ENCODE peak calls at places on chromosomes 2 and 18, in eight cellular contexts. N is SJSA1, I is HepG2, P is mammary epithelial cell, J is IMR-90, U is body of pancreas, M is aorta, H is neural progenitor cell. X is an unnamed sample. For H3K36me3, the result is how much of the 10 kb centered on the place peaks cover.

GRCh38 chr18:45361148-45361851 is 254.0 kb upstream of the SLC14A2 start:
- DNase-seq in N (no peak), I (no peak), P (no peak), J (no peak), U (no peak), M (no peak), H (no peak), X (no peak)

GRCh38 chr18:43789234-43790000 is 512.1 kb upstream of the SYT4 start:
- DNase-seq in N (no peak), I (no peak), P (no peak), J (no peak), U (no peak), M (no peak), H (peak), X (no peak)

GRCh38 chr18:22332590-22332989 is 85.1 kb downstream of the CTAGE1 start:
- DNase-seq in N (no peak), I (peak), P (peak), J (no peak), U (no peak), M (no peak), H (peak), X (no peak)

GRCh38 chr2:166593403-166593802 is 99.4 kb upstream of the SCN7A start:
- DNase-seq in N (peak), I (no peak), P (peak), J (peak), U (no peak), M (no peak), H (no peak), X (peak)

GRCh38 chr2:220315098-220315785 is 687.8 kb downstream of the SLC4A3 start:
- DNase-seq in N (no peak), I (no peak), P (no peak), J (no peak), U (no peak), M (no peak), H (no peak), X (no peak)

GRCh38 chr18:22348521-22349316 is 69.0 kb downstream of the CTAGE1 start:
- DNase-seq in N (peak), I (no peak), P (peak), J (peak), U (peak), M (peak), H (peak), X (peak)

GRCh38 chr2:11552260-11552638 is 18.4 kb downstream of the GREB1 start:
- DNase-seq in N (no peak), I (no peak), P (no peak), J (no peak), U (no peak), M (no peak), H (no peak), X (no peak)

GRCh38 chr2:98394595-98395153 is 48.4 kb downstream of the CNGA3 start:
- DNase-seq in N (no peak), I (no peak), P (no peak), J (peak), U (no peak), M (no peak), H (no peak), X (no peak)

GRCh38 chr2:171788316-171788993 is 101.2 kb downstream of the DYNC1I2 start:
- DNase-seq in N (no peak), I (no peak), P (no peak), J (no peak), U (no peak), M (no peak), H (no peak), X (no peak)

GRCh38 chr2:37786854-37787253 is 115.4 kb upstream of the CDC42EP3 start:
- DNase-seq in N (no peak), I (peak), P (peak), J (no peak), U (peak), M (no peak), H (no peak), X (no peak)

GRCh38 chr2:145593991-145594702 is 1074.2 kb upstream of the ZEB2 start:
- DNase-seq in N (peak), I (no peak), P (peak), J (peak), U (no peak), M (no peak), H (peak), X (peak)

GRCh38 chr18:48270929-48271328 is 138.3 kb downstream of the ZBTB7C start:
- DNase-seq in N (no peak), I (no peak), P (no peak), J (no peak), U (no peak), M (no peak), H (no peak), X (no peak)

GRCh38 chr2:147311058-147311429 is 533.8 kb upstream of the ACVR2A start:
- DNase-seq in N (no peak), I (no peak), P (no peak), J (no peak), U (no peak), M (no peak), H (peak), X (no peak)

GRCh38 chr2:35114765-35115164 is 1240.8 kb upstream of the CRIM1 start:
- DNase-seq in N (no peak), I (peak), P (no peak), J (no peak), U (no peak), M (no peak), H (peak), X (no peak)

GRCh38 chr18:79511271-79511670 is 115.5 kb downstream of the NFATC1 start:
- DNase-seq in N (no peak), I (no peak), P (no peak), J (no peak), U (peak), M (peak), H (no peak), X (no peak)

GRCh38 chr2:40760071-40760666 is 308.3 kb upstream of the SLC8A1 start:
- DNase-seq in N (peak), I (peak), P (peak), J (peak), U (peak), M (no peak), H (peak), X (peak)

GRCh38 chr2:100279586-100280534 is 42.4 kb downstream of the LONRF2 start:
- DNase-seq in N (no peak), I (no peak), P (no peak), J (no peak), U (no peak), M (no peak), H (no peak), X (no peak)

GRCh38 chr18:75170022-75170789 is 38.7 kb downstream of the PTGR3 start:
- DNase-seq in N (no peak), I (peak), P (no peak), J (no peak), U (no peak), M (peak), H (no peak), X (no peak)

GRCh38 chr2:70070557-70071268 is 16.6 kb upstream of the PCBP1 start:
- DNase-seq in N (peak), I (peak), P (peak), J (peak), U (peak), M (no peak), H (peak), X (peak)

GRCh38 chr2:14239605-14240004 is 392.9 kb upstream of the LRATD1 start:
- DNase-seq in N (no peak), I (no peak), P (no peak), J (no peak), U (no peak), M (no peak), H (no peak), X (no peak)

GRCh38 chr2:31354837-31355236 is 59.7 kb downstream of the XDH start:
- DNase-seq in N (no peak), I (no peak), P (no peak), J (no peak), U (no peak), M (no peak), H (no peak), X (no peak)

GRCh38 chr2:216216951-216217903 is 108.1 kb downstream of the XRCC5 start:
- DNase-seq in N (peak), I (peak), P (peak), J (peak), U (no peak), M (no peak), H (no peak), X (peak)

GRCh38 chr2:227031379-227031778 is 132.6 kb downstream of the COL4A4 start:
- DNase-seq in N (no peak), I (no peak), P (no peak), J (no peak), U (no peak), M (no peak), H (no peak), X (no peak)

GRCh38 chr2:23385351-23385747 is 370 bp downstream of the KLHL29 start:
- DNase-seq in N (peak), I (no peak), P (peak), J (peak), U (peak), M (peak), H (peak), X (peak)

GRCh38 chr18:79496978-79497637 is 101.4 kb downstream of the NFATC1 start:
- DNase-seq in N (peak), I (no peak), P (no peak), J (peak), U (no peak), M (peak), H (no peak), X (no peak)

GRCh38 chr2:230934291-230935131 is 9.5 kb upstream of the GPR55 start:
- DNase-seq in N (no peak), I (no peak), P (no peak), J (no peak), U (no peak), M (peak), H (no peak), X (no peak)

DNA sequence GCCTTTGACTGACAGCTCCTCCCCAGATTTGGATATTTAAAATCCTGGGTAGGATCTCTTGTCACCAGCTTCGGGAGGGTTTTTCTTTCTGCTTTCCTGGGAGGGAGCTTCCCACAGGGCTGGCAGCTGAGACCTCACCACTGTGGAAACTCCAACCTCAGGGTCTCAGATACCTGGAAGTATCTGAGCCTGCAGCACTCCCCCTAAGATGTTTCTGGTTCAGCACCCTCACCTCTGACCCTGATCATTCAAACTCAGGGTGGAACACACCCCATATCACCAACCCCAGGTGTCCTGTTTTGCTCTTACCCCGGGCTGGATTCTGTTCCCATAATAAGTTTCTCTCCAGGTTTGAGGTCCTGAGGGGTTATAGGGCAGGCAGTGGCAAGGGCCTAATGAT is 1.9 kb downstream of the SIX2 start:
- DNase-seq in N (no peak), I (no peak), P (no peak), J (no peak), U (no peak), M (no peak), H (no peak), X (no peak)
- H3K4me3 ChIP-seq in N (no peak), I (no peak), P (no peak), J (no peak), U (no peak), M (no peak), H (no peak), X (peak)

GRCh38 chr2:52502476-52502860 is 1265.1 kb upstream of the CHAC2 start:
- DNase-seq in N (no peak), I (no peak), P (no peak), J (no peak), U (no peak), M (no peak), H (no peak), X (no peak)

GRCh38 chr2:52498062-52498750 is 1269.4 kb upstream of the CHAC2 start:
- DNase-seq in N (no peak), I (no peak), P (no peak), J (no peak), U (no peak), M (no peak), H (no peak), X (no peak)

GRCh38 chr2:52500561-52500960 is 1267.0 kb upstream of the CHAC2 start:
- DNase-seq in N (no peak), I (no peak), P (no peak), J (no peak), U (no peak), M (no peak), H (no peak), X (no peak)

GRCh38 chr2:52501715-52502475 is 1265.7 kb upstream of the CHAC2 start:
- DNase-seq in N (no peak), I (no peak), P (no peak), J (no peak), U (no peak), M (no peak), H (no peak), X (no peak)
- H3K36me3 ChIP-seq in N (under half), I (under half), P (under half), J (under half), U (under half), M (under half), H (under half), X (under half)

DNA sequence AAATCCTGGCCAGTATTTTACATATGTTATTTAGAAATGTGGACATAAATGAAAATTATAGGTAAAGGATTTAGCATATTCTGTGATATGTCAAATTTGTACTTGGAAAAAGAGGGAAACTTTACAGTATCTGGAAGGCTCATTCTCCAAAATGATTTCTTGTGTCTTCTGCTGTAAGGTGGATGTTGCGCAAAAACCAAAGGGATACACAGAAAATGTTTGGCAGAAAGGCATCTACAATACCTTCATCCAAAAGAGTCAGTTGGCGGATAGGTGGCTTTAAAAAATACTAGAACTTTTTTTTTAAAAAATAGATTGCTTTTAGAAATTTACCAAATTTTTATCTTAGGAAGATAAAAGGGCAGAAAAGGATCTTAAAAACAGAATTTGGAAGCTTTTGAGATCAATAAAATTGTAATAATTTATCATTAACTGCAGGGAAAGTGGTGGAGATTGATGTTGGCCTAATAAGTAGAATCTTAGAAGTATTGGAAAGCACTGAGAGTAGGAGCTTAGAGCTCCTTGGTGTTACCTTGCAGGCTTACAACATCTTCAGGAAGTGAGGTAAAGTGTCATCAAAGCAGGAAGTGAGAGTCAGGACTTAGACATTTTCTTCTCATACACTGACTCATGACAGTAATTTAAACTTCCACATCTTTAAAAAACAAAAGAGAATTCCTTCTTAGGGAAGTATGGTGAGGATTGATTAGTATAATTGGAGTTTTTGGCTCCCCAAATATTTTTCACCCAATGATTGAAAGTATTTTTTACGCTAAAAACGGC is 2.1 kb downstream of the NABP1 start:
- DNase-seq in N (no peak), I (no peak), P (peak), J (peak), U (no peak), M (no peak), H (no peak), X (no peak)
- H3K4me3 ChIP-seq in N (peak), I (no peak), P (peak), J (peak), U (no peak), M (no peak), H (no peak), X (peak)

GRCh38 chr2:144404621-144405312 is 115.2 kb downstream of the ZEB2 start:
- DNase-seq in N (no peak), I (no peak), P (no peak), J (peak), U (no peak), M (no peak), H (no peak), X (no peak)
- H3K36me3 ChIP-seq in N (under half), I (under half), P (under half), J (under half), U (under half), M (under half), H (under half), X (half or more)

GRCh38 chr18:31497404-31497710 is 620 bp upstream of the DSG2 start:
- DNase-seq in N (no peak), I (no peak), P (peak), J (no peak), U (no peak), M (no peak), H (no peak), X (no peak)
- H3K4me3 ChIP-seq in N (peak), I (peak), P (peak), J (no peak), U (peak), M (no peak), H (peak), X (no peak)

DNA sequence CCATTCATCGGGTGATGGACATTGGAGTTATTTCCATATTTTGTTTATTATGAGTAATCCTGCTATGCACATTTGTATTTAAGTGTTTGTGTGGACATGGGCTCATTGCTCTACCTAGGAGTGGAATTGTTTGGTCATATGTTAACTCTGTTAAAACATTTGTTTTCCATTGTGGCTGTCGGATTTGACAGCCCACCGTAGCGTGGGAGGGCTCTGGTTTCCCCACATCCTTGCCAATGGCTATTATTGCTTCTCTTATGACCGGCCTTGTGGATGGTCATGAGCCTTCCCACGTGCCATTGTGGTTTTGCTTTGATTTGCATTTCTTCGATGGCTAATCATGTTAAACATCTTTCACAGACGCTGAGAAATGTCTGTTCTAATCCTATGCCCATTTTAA is 92.0 kb downstream of the ZNF236 start:
- DNase-seq in N (no peak), I (no peak), P (no peak), J (no peak), U (no peak), M (no peak), H (no peak), X (no peak)
- H3K36me3 ChIP-seq in N (under half), I (under half), P (under half), J (under half), U (under half), M (under half), H (under half), X (under half)

GRCh38 chr2:26480751-26481380 is 2.9 kb upstream of the OTOF start:
- DNase-seq in N (no peak), I (no peak), P (no peak), J (no peak), U (no peak), M (no peak), H (no peak), X (no peak)

GRCh38 chr2:26483027-26483326 is 5.1 kb upstream of the OTOF start:
- DNase-seq in N (no peak), I (no peak), P (no peak), J (no peak), U (no peak), M (no peak), H (no peak), X (no peak)

GRCh38 chr2:26479971-26480750 is 2.2 kb upstream of the OTOF start:
- DNase-seq in N (no peak), I (no peak), P (no peak), J (no peak), U (no peak), M (no peak), H (no peak), X (no peak)

GRCh38 chr2:26482211-26483026 is 4.5 kb upstream of the OTOF start:
- DNase-seq in N (no peak), I (no peak), P (no peak), J (no peak), U (no peak), M (peak), H (no peak), X (no peak)

GRCh38 chr2:26481705-26482104 is 3.8 kb upstream of the OTOF start:
- DNase-seq in N (no peak), I (no peak), P (no peak), J (no peak), U (no peak), M (no peak), H (no peak), X (no peak)
- H3K4me3 ChIP-seq in N (no peak), I (no peak), P (no peak), J (no peak), U (no peak), M (no peak), H (no peak), X (no peak)

X was measured in MG63.